ENCODE peak calls at places on chromosomes 7 and 10, in nine cellular contexts. One of them, this sample, is unnamed.

GRCh38 chr7:32631021-32631420 is 135.7 kb downstream of the AVL9 start:
- DNase-seq in NB4: no peak
- DNase-seq in GM12864: no peak
- DNase-seq in head of caudate nucleus: no peak
- DNase-seq in naive thymus-derived CD8-positive, alpha-beta T cell: no peak
- DNase-seq in GM04504: no peak
- DNase-seq in EH: no peak
- DNase-seq in choroid plexus epithelial cell: no peak
- DNase-seq in stimulated activated CD4-positive, alpha-beta T cell treated with anti-CD3 and anti-CD28 coated beads, Interleukin-1b, Interleukin-23, amount 100 ng/mL, for 4 hours: no peak
- DNase-seq in this sample: no peak

GRCh38 chr10:7337431-7338171 is 73.2 kb downstream of the SFMBT2 start:
- DNase-seq in EH: no peak
- DNase-seq in stimulated activated CD4-positive, alpha-beta T cell treated with anti-CD3 and anti-CD28 coated beads, Interleukin-1b, Interleukin-23, amount 100 ng/mL, for 4 hours: no peak
- DNase-seq in naive thymus-derived CD8-positive, alpha-beta T cell: no peak
- DNase-seq in head of caudate nucleus: no peak
- DNase-seq in NB4: peak; percentile 49
- DNase-seq in choroid plexus epithelial cell: no peak
- DNase-seq in GM12864: peak; percentile 29
- DNase-seq in GM04504: no peak
- DNase-seq in this sample: no peak

GRCh38 chr10:44716470-44716869 is 194.7 kb upstream of the TMEM72 start:
- DNase-seq in stimulated activated CD4-positive, alpha-beta T cell treated with anti-CD3 and anti-CD28 coated beads, Interleukin-1b, Interleukin-23, amount 100 ng/mL, for 4 hours: no peak
- DNase-seq in GM12864: no peak
- DNase-seq in NB4: no peak
- DNase-seq in GM04504: no peak
- DNase-seq in naive thymus-derived CD8-positive, alpha-beta T cell: no peak
- DNase-seq in choroid plexus epithelial cell: no peak
- DNase-seq in EH: no peak
- DNase-seq in head of caudate nucleus: no peak
- DNase-seq in this sample: no peak

GRCh38 chr10:113326160-113327111 is 226.4 kb upstream of the HABP2 start:
- DNase-seq in GM12864: peak; percentile 5
- DNase-seq in naive thymus-derived CD8-positive, alpha-beta T cell: no peak
- DNase-seq in GM04504: peak; percentile 80
- DNase-seq in EH: peak; percentile 96
- DNase-seq in NB4: peak; percentile 91
- DNase-seq in choroid plexus epithelial cell: peak; percentile 82
- DNase-seq in head of caudate nucleus: peak; percentile 47
- DNase-seq in stimulated activated CD4-positive, alpha-beta T cell treated with anti-CD3 and anti-CD28 coated beads, Interleukin-1b, Interleukin-23, amount 100 ng/mL, for 4 hours: no peak
- DNase-seq in this sample: peak; percentile 91

GRCh38 chr10:73965890-73966768 is 31.8 kb upstream of the VCL start:
- DNase-seq in GM12864: no peak
- DNase-seq in GM04504: peak; percentile 99
- DNase-seq in stimulated activated CD4-positive, alpha-beta T cell treated with anti-CD3 and anti-CD28 coated beads, Interleukin-1b, Interleukin-23, amount 100 ng/mL, for 4 hours: no peak
- DNase-seq in head of caudate nucleus: peak; percentile 67
- DNase-seq in EH: peak; percentile 100
- DNase-seq in choroid plexus epithelial cell: peak; percentile 97
- DNase-seq in naive thymus-derived CD8-positive, alpha-beta T cell: no peak
- DNase-seq in NB4: no peak
- DNase-seq in this sample: peak; percentile 95

GRCh38 chr10:95324436-95325268 is 33.8 kb upstream of the PDLIM1 start:
- DNase-seq in GM12864: no peak
- DNase-seq in EH: no peak
- DNase-seq in GM04504: no peak
- DNase-seq in naive thymus-derived CD8-positive, alpha-beta T cell: no peak
- DNase-seq in choroid plexus epithelial cell: no peak
- DNase-seq in NB4: no peak
- DNase-seq in stimulated activated CD4-positive, alpha-beta T cell treated with anti-CD3 and anti-CD28 coated beads, Interleukin-1b, Interleukin-23, amount 100 ng/mL, for 4 hours: no peak
- DNase-seq in head of caudate nucleus: no peak
- DNase-seq in this sample: no peak

GRCh38 chr7:144670251-144670650 is 165.6 kb downstream of the TPK1 start:
- DNase-seq in EH: no peak
- DNase-seq in head of caudate nucleus: no peak
- DNase-seq in GM12864: no peak
- DNase-seq in stimulated activated CD4-positive, alpha-beta T cell treated with anti-CD3 and anti-CD28 coated beads, Interleukin-1b, Interleukin-23, amount 100 ng/mL, for 4 hours: no peak
- DNase-seq in NB4: peak; percentile 29
- DNase-seq in GM04504: no peak
- DNase-seq in naive thymus-derived CD8-positive, alpha-beta T cell: no peak
- DNase-seq in choroid plexus epithelial cell: peak; percentile 67
- DNase-seq in this sample: no peak

GRCh38 chr10:75043256-75044121 is 68.0 kb upstream of the SAMD8 start:
- DNase-seq in GM12864: no peak
- DNase-seq in NB4: no peak
- DNase-seq in stimulated activated CD4-positive, alpha-beta T cell treated with anti-CD3 and anti-CD28 coated beads, Interleukin-1b, Interleukin-23, amount 100 ng/mL, for 4 hours: peak; percentile 15
- DNase-seq in choroid plexus epithelial cell: no peak
- DNase-seq in EH: no peak
- DNase-seq in GM04504: no peak
- DNase-seq in naive thymus-derived CD8-positive, alpha-beta T cell: no peak
- DNase-seq in head of caudate nucleus: no peak
- DNase-seq in this sample: no peak

GRCh38 chr10:75607576-75607975 is 176.2 kb downstream of the LRMDA start:
- DNase-seq in EH: no peak
- DNase-seq in naive thymus-derived CD8-positive, alpha-beta T cell: no peak
- DNase-seq in stimulated activated CD4-positive, alpha-beta T cell treated with anti-CD3 and anti-CD28 coated beads, Interleukin-1b, Interleukin-23, amount 100 ng/mL, for 4 hours: no peak
- DNase-seq in GM12864: no peak
- DNase-seq in head of caudate nucleus: no peak
- DNase-seq in GM04504: no peak
- DNase-seq in NB4: no peak
- DNase-seq in choroid plexus epithelial cell: no peak
- DNase-seq in this sample: no peak

GRCh38 chr10:76287856-76288255 is 856.4 kb downstream of the LRMDA start:
- DNase-seq in head of caudate nucleus: no peak
- DNase-seq in GM04504: no peak
- DNase-seq in choroid plexus epithelial cell: no peak
- DNase-seq in EH: peak; percentile 68
- DNase-seq in GM12864: no peak
- DNase-seq in NB4: no peak
- DNase-seq in stimulated activated CD4-positive, alpha-beta T cell treated with anti-CD3 and anti-CD28 coated beads, Interleukin-1b, Interleukin-23, amount 100 ng/mL, for 4 hours: no peak
- DNase-seq in naive thymus-derived CD8-positive, alpha-beta T cell: no peak
- DNase-seq in this sample: peak; percentile 8

GRCh38 chr7:67913604-67914003 is 917.0 kb downstream of the TYW1 start:
- DNase-seq in naive thymus-derived CD8-positive, alpha-beta T cell: no peak
- DNase-seq in stimulated activated CD4-positive, alpha-beta T cell treated with anti-CD3 and anti-CD28 coated beads, Interleukin-1b, Interleukin-23, amount 100 ng/mL, for 4 hours: no peak
- DNase-seq in GM04504: no peak
- DNase-seq in head of caudate nucleus: peak; percentile 39
- DNase-seq in NB4: peak; percentile 43
- DNase-seq in choroid plexus epithelial cell: no peak
- DNase-seq in EH: no peak
- DNase-seq in GM12864: no peak
- DNase-seq in this sample: peak; percentile 56

This sample was measured in AG08395.